ENCODE peak calls at places on chromosome 6, in ten cellular contexts. One of them, this sample, is unnamed.

GRCh38 chr6:10564975-10565374 is 43.8 kb downstream of the GCNT2 start:
- DNase-seq in left ventricle myocardium superior: no peak
- DNase-seq in EL: no peak
- DNase-seq in M059J: no peak
- DNase-seq in fibroblast of mammary gland: no peak
- DNase-seq in putamen: no peak
- DNase-seq in T-helper 1 cell: no peak
- DNase-seq in stimulated activated CD4-positive, alpha-beta T cell treated with anti-CD3 and anti-CD28 coated beads, Interleukin-4, amount 100 ng/mL, for 1 hour: no peak
- DNase-seq in HT-29: no peak
- DNase-seq in H1: no peak
- DNase-seq in this sample: no peak

GRCh38 chr6:82363368-82364086 is at the start of gene TPBG:
- DNase-seq in stimulated activated CD4-positive, alpha-beta T cell treated with anti-CD3 and anti-CD28 coated beads, Interleukin-4, amount 100 ng/mL, for 1 hour: peak
- DNase-seq in fibroblast of mammary gland: peak
- DNase-seq in HT-29: peak
- DNase-seq in left ventricle myocardium superior: peak
- DNase-seq in T-helper 1 cell: no peak
- DNase-seq in EL: peak
- DNase-seq in H1: peak
- DNase-seq in M059J: peak
- DNase-seq in putamen: peak
- DNase-seq in this sample: peak

GRCh38 chr6:68967549-68968300 is 332.6 kb downstream of the ADGRB3 start:
- DNase-seq in fibroblast of mammary gland: peak
- DNase-seq in putamen: peak
- DNase-seq in HT-29: peak
- DNase-seq in EL: peak
- DNase-seq in T-helper 1 cell: peak
- DNase-seq in M059J: peak
- DNase-seq in H1: no peak
- DNase-seq in stimulated activated CD4-positive, alpha-beta T cell treated with anti-CD3 and anti-CD28 coated beads, Interleukin-4, amount 100 ng/mL, for 1 hour: peak
- DNase-seq in left ventricle myocardium superior: peak
- DNase-seq in this sample: peak

GRCh38 chr6:125002090-125002741 is 40.0 kb downstream of the RNF217 start:
- DNase-seq in left ventricle myocardium superior: no peak
- DNase-seq in stimulated activated CD4-positive, alpha-beta T cell treated with anti-CD3 and anti-CD28 coated beads, Interleukin-4, amount 100 ng/mL, for 1 hour: no peak
- DNase-seq in M059J: peak
- DNase-seq in EL: peak
- DNase-seq in H1: no peak
- DNase-seq in T-helper 1 cell: no peak
- DNase-seq in putamen: no peak
- DNase-seq in fibroblast of mammary gland: no peak
- DNase-seq in HT-29: no peak
- DNase-seq in this sample: peak

GRCh38 chr6:145689529-145689928 is 45.8 kb downstream of the EPM2A start:
- DNase-seq in H1: no peak
- DNase-seq in T-helper 1 cell: no peak
- DNase-seq in EL: no peak
- DNase-seq in stimulated activated CD4-positive, alpha-beta T cell treated with anti-CD3 and anti-CD28 coated beads, Interleukin-4, amount 100 ng/mL, for 1 hour: no peak
- DNase-seq in putamen: no peak
- DNase-seq in HT-29: no peak
- DNase-seq in left ventricle myocardium superior: no peak
- DNase-seq in fibroblast of mammary gland: no peak
- DNase-seq in M059J: no peak
- DNase-seq in this sample: no peak

GRCh38 chr6:169376458-169376857 is 122.8 kb upstream of the THBS2 start:
- DNase-seq in fibroblast of mammary gland: no peak
- DNase-seq in left ventricle myocardium superior: no peak
- DNase-seq in EL: no peak
- DNase-seq in T-helper 1 cell: no peak
- DNase-seq in M059J: no peak
- DNase-seq in HT-29: no peak
- DNase-seq in H1: no peak
- DNase-seq in putamen: no peak
- DNase-seq in stimulated activated CD4-positive, alpha-beta T cell treated with anti-CD3 and anti-CD28 coated beads, Interleukin-4, amount 100 ng/mL, for 1 hour: no peak
- DNase-seq in this sample: no peak

GRCh38 chr6:150005761-150006651 is 19.3 kb downstream of the RAET1L start:
- DNase-seq in EL: no peak
- DNase-seq in M059J: no peak
- DNase-seq in HT-29: no peak
- DNase-seq in stimulated activated CD4-positive, alpha-beta T cell treated with anti-CD3 and anti-CD28 coated beads, Interleukin-4, amount 100 ng/mL, for 1 hour: no peak
- DNase-seq in H1: no peak
- DNase-seq in putamen: no peak
- DNase-seq in T-helper 1 cell: no peak
- DNase-seq in left ventricle myocardium superior: no peak
- DNase-seq in fibroblast of mammary gland: no peak
- DNase-seq in this sample: no peak

GRCh38 chr6:146957443-146957842 is 246.8 kb upstream of the STXBP5 start:
- DNase-seq in HT-29: no peak
- DNase-seq in putamen: no peak
- DNase-seq in stimulated activated CD4-positive, alpha-beta T cell treated with anti-CD3 and anti-CD28 coated beads, Interleukin-4, amount 100 ng/mL, for 1 hour: no peak
- DNase-seq in T-helper 1 cell: no peak
- DNase-seq in H1: no peak
- DNase-seq in fibroblast of mammary gland: no peak
- DNase-seq in M059J: no peak
- DNase-seq in left ventricle myocardium superior: no peak
- DNase-seq in EL: no peak
- DNase-seq in this sample: no peak